ENCODE peak calls at places on chromosomes 16 and 17, in seven cellular contexts. One of them, this sample, is unnamed.

GRCh38 chr17:72117748-72118587 is 2.9 kb upstream of the SOX9 start:
- DNase-seq in foreskin keratinocyte: peak; percentile 45
- DNase-seq in AG04450: no peak
- DNase-seq in astrocyte of the spinal cord: peak; percentile 30
- DNase-seq in KG1: no peak
- DNase-seq in substantia nigra: peak; percentile 43
- DNase-seq in BE2C: peak; percentile 17
- DNase-seq in this sample: no peak

GRCh38 chr16:57485916-57486857 is at the start of gene DOK4:
- DNase-seq in KG1: peak; percentile 39
- DNase-seq in AG04450: no peak
- DNase-seq in foreskin keratinocyte: no peak
- DNase-seq in BE2C: peak; percentile 92
- DNase-seq in substantia nigra: no peak
- DNase-seq in astrocyte of the spinal cord: peak; percentile 39
- DNase-seq in this sample: peak; percentile 71

GRCh38 chr17:69593351-69593715 is 178.8 kb downstream of the MAP2K6 start:
- DNase-seq in AG04450: no peak
- DNase-seq in substantia nigra: no peak
- DNase-seq in BE2C: no peak
- DNase-seq in foreskin keratinocyte: no peak
- DNase-seq in KG1: no peak
- DNase-seq in astrocyte of the spinal cord: peak; percentile 24
- DNase-seq in this sample: peak; percentile 34

GRCh38 chr17:81909966-81910839 is 996 bp downstream of the PCYT2 start:
- DNase-seq in substantia nigra: no peak
- DNase-seq in astrocyte of the spinal cord: no peak
- DNase-seq in KG1: no peak
- DNase-seq in foreskin keratinocyte: no peak
- DNase-seq in AG04450: no peak
- DNase-seq in BE2C: no peak
- DNase-seq in this sample: no peak

GRCh38 chr16:1088295-1089170 is 7.5 kb downstream of the C1QTNF8 start:
- DNase-seq in substantia nigra: no peak
- DNase-seq in BE2C: no peak
- DNase-seq in astrocyte of the spinal cord: no peak
- DNase-seq in KG1: no peak
- DNase-seq in foreskin keratinocyte: no peak
- DNase-seq in AG04450: no peak
- DNase-seq in this sample: no peak

GRCh38 chr17:20999044-20999573 is 43.7 kb downstream of the USP22 start:
- DNase-seq in astrocyte of the spinal cord: no peak
- DNase-seq in foreskin keratinocyte: no peak
- DNase-seq in KG1: no peak
- DNase-seq in substantia nigra: peak; percentile 28
- DNase-seq in AG04450: no peak
- DNase-seq in BE2C: no peak
- DNase-seq in this sample: peak; percentile 24

GRCh38 chr17:13429201-13429600 is 172.5 kb downstream of the HS3ST3A1 start:
- DNase-seq in astrocyte of the spinal cord: peak; percentile 70
- DNase-seq in foreskin keratinocyte: peak; percentile 4
- DNase-seq in substantia nigra: no peak
- DNase-seq in AG04450: peak; percentile 78
- DNase-seq in KG1: no peak
- DNase-seq in BE2C: peak; percentile 12
- DNase-seq in this sample: peak; percentile 56

GRCh38 chr17:75380315-75380714 is 25.2 kb downstream of the GRB2 start:
- DNase-seq in substantia nigra: no peak
- DNase-seq in BE2C: no peak
- DNase-seq in astrocyte of the spinal cord: no peak
- DNase-seq in foreskin keratinocyte: no peak
- DNase-seq in KG1: no peak
- DNase-seq in AG04450: peak; percentile 32
- DNase-seq in this sample: no peak

GRCh38 chr17:70863436-70864248 is 694.3 kb downstream of the KCNJ2 start:
- DNase-seq in AG04450: no peak
- DNase-seq in KG1: no peak
- DNase-seq in substantia nigra: no peak
- DNase-seq in foreskin keratinocyte: no peak
- DNase-seq in astrocyte of the spinal cord: no peak
- DNase-seq in BE2C: no peak
- DNase-seq in this sample: no peak

GRCh38 chr16:59698341-59698979 is 964.3 kb upstream of the GOT2 start:
- DNase-seq in foreskin keratinocyte: peak; percentile 64
- DNase-seq in substantia nigra: no peak
- DNase-seq in AG04450: no peak
- DNase-seq in BE2C: no peak
- DNase-seq in KG1: no peak
- DNase-seq in astrocyte of the spinal cord: peak; percentile 58
- DNase-seq in this sample: peak; percentile 33

GRCh38 chr16:57479422-57480126 is 6.7 kb downstream of the DOK4 start:
- DNase-seq in substantia nigra: no peak
- DNase-seq in AG04450: no peak
- DNase-seq in KG1: no peak
- DNase-seq in astrocyte of the spinal cord: peak; percentile 54
- DNase-seq in BE2C: peak; percentile 88
- DNase-seq in foreskin keratinocyte: no peak
- DNase-seq in this sample: peak; percentile 50

GRCh38 chr17:40909351-40909750 is 24.3 kb upstream of the KRT20 start:
- DNase-seq in KG1: peak; percentile 37
- DNase-seq in AG04450: peak; percentile 92
- DNase-seq in substantia nigra: peak; percentile 20
- DNase-seq in foreskin keratinocyte: peak; percentile 95
- DNase-seq in astrocyte of the spinal cord: peak; percentile 95
- DNase-seq in BE2C: peak; percentile 81
- DNase-seq in this sample: peak; percentile 95

GRCh38 chr17:81253358-81254131 is 14.4 kb downstream of the NDUFAF8 start:
- DNase-seq in BE2C: peak; percentile 63
- DNase-seq in KG1: no peak
- DNase-seq in substantia nigra: peak; percentile 24
- DNase-seq in AG04450: no peak
- DNase-seq in foreskin keratinocyte: no peak
- DNase-seq in astrocyte of the spinal cord: no peak
- DNase-seq in this sample: peak; percentile 40

GRCh38 chr16:50313596-50314483 is 47.5 kb downstream of the ADCY7 start:
- DNase-seq in KG1: no peak
- DNase-seq in foreskin keratinocyte: no peak
- DNase-seq in astrocyte of the spinal cord: peak; percentile 33
- DNase-seq in BE2C: no peak
- DNase-seq in AG04450: no peak
- DNase-seq in substantia nigra: no peak
- DNase-seq in this sample: peak; percentile 42

GRCh38 chr17:9330903-9331272 is 244.7 kb downstream of the STX8 start:
- DNase-seq in foreskin keratinocyte: no peak
- DNase-seq in BE2C: no peak
- DNase-seq in substantia nigra: no peak
- DNase-seq in KG1: no peak
- DNase-seq in astrocyte of the spinal cord: no peak
- DNase-seq in AG04450: no peak
- DNase-seq in this sample: no peak

GRCh38 chr16:28494141-28494851 is at the start of gene APOBR:
- DNase-seq in KG1: peak; percentile 93
- DNase-seq in AG04450: no peak
- DNase-seq in astrocyte of the spinal cord: no peak
- DNase-seq in substantia nigra: peak; percentile 26
- DNase-seq in BE2C: no peak
- DNase-seq in foreskin keratinocyte: no peak
- DNase-seq in this sample: no peak

GRCh38 chr17:77540531-77540930 is 399.8 kb downstream of the SEC14L1 start:
- DNase-seq in KG1: no peak
- DNase-seq in foreskin keratinocyte: no peak
- DNase-seq in AG04450: no peak
- DNase-seq in astrocyte of the spinal cord: no peak
- DNase-seq in BE2C: no peak
- DNase-seq in substantia nigra: no peak
- DNase-seq in this sample: no peak

GRCh38 chr17:32494621-32495346 is 8.0 kb downstream of the CDK5R1 start:
- DNase-seq in KG1: no peak
- DNase-seq in substantia nigra: peak; percentile 53
- DNase-seq in foreskin keratinocyte: no peak
- DNase-seq in astrocyte of the spinal cord: peak; percentile 42
- DNase-seq in BE2C: no peak
- DNase-seq in AG04450: no peak
- DNase-seq in this sample: peak; percentile 87